ENCODE peak calls at places on chromosomes 1 and 21, in four cellular contexts. Y is Kasumi-1, T is non-pigmented ciliary epithelial cell, I is breast epithelium. B is an unnamed sample.

GRCh38 chr1:62573675-62574074 is 23.6 kb upstream of the ANGPTL3 start:
- DNase-seq in T (no peak), Y (no peak), I (no peak), B (no peak)

GRCh38 chr21:18517905-18518566 is 114.5 kb upstream of the TMPRSS15 start:
- DNase-seq in T (no peak), I (no peak), Y (no peak), B (no peak)

GRCh38 chr1:66999640-67000400 is 54.1 kb downstream of the SLC35D1 start:
- DNase-seq in I (no peak), Y (peak; percentile 71), T (no peak), B (no peak)

GRCh38 chr1:181801617-181802016 is 259.9 kb downstream of the ZNF648 start:
- DNase-seq in T (no peak), Y (no peak), I (no peak), B (no peak)

GRCh38 chr1:221439008-221439733 is 302.7 kb downstream of the DUSP10 start:
- DNase-seq in Y (no peak), I (no peak), T (peak; percentile 85), B (peak; percentile 24)

GRCh38 chr21:16651956-16652355 is 860.9 kb upstream of the CXADR start:
- DNase-seq in I (no peak), T (no peak), Y (no peak), B (no peak)

GRCh38 chr1:185238447-185238846 is 78.6 kb downstream of the IVNS1ABP start:
- DNase-seq in Y (peak; percentile 42), T (no peak), I (no peak), B (no peak)

GRCh38 chr1:6897138-6897537 is 111.9 kb downstream of the CAMTA1 start:
- DNase-seq in T (no peak), I (no peak), Y (no peak), B (no peak)

GRCh38 chr1:85933901-85934300 is 222.7 kb downstream of the COL24A1 start:
- DNase-seq in Y (no peak), I (no peak), T (no peak), B (no peak)

GRCh38 chr1:33258788-33259274 is 2.5 kb downstream of the ZNF362 start:
- DNase-seq in T (no peak), I (no peak), Y (no peak), B (no peak)

GRCh38 chr1:224559971-224560728 is 56.0 kb upstream of the CNIH3 start:
- DNase-seq in T (no peak), Y (no peak), I (no peak), B (no peak)

GRCh38 chr1:64986903-64987871 is 20.8 kb upstream of the JAK1 start:
- DNase-seq in I (no peak), T (no peak), Y (no peak), B (no peak)

GRCh38 chr1:174836543-174836942 is 163.2 kb upstream of the CACYBP start:
- DNase-seq in T (no peak), I (no peak), Y (no peak), B (no peak)

GRCh38 chr21:43354016-43354420 is 72.9 kb downstream of the SIK1 start:
- DNase-seq in Y (no peak), T (no peak), I (no peak), B (no peak)

GRCh38 chr1:90475623-90476022 is 241.5 kb downstream of the BARHL2 start:
- DNase-seq in T (no peak), Y (peak; percentile 28), I (no peak), B (no peak)

GRCh38 chr1:29579821-29580425 is 343.6 kb downstream of the PTPRU start:
- DNase-seq in I (no peak), T (peak; percentile 82), Y (no peak), B (no peak)

GRCh38 chr1:11898831-11899467 is 27.3 kb downstream of the KIAA2013 start:
- DNase-seq in Y (no peak), I (no peak), T (no peak), B (peak; percentile 83)

GRCh38 chr1:103266036-103266435 is 157.7 kb upstream of the COL11A1 start:
- DNase-seq in I (no peak), Y (no peak), T (no peak), B (no peak)

GRCh38 chr1:25110480-25110879 is 121.8 kb downstream of the SYF2 start:
- DNase-seq in T (no peak), I (no peak), Y (no peak), B (no peak)

GRCh38 chr1:243440406-243440805 is 184.6 kb downstream of the SDCCAG8 start:
- DNase-seq in I (no peak), Y (no peak), T (no peak), B (no peak)

GRCh38 chr1:4662723-4663122 is 8.3 kb downstream of the AJAP1 start:
- DNase-seq in Y (no peak), I (no peak), T (no peak), B (no peak)

GRCh38 chr1:225824522-225824921 is 14.6 kb downstream of the EPHX1 start:
- DNase-seq in Y (no peak), I (no peak), T (no peak), B (peak; percentile 54)

GRCh38 chr1:173113015-173113741 is 62.4 kb upstream of the TNFSF18 start:
- DNase-seq in T (peak; percentile 23), I (no peak), Y (no peak), B (no peak)

GRCh38 chr1:11320153-11320936 is 47.3 kb downstream of the UBIAD1 start:
- DNase-seq in T (no peak), I (no peak), Y (no peak), B (no peak)

GRCh38 chr1:214248294-214249082 is 32.5 kb upstream of the SMYD2 start:
- DNase-seq in I (no peak), T (no peak), Y (no peak), B (no peak)

GRCh38 chr1:176479920-176480319 is 16.9 kb downstream of the PAPPA2 start:
- DNase-seq in T (no peak), Y (no peak), I (no peak), B (no peak)

GRCh38 chr1:162319510-162320160 is 57.0 kb downstream of the SPATA46 start:
- DNase-seq in I (peak; percentile 86), Y (no peak), T (peak; percentile 48), B (peak; percentile 7)

GRCh38 chr1:50972766-50973165 is 2.7 kb downstream of the CDKN2C start:
- DNase-seq in I (no peak), T (no peak), Y (peak; percentile 81), B (no peak)

GRCh38 chr1:87986154-87986914 is 657.7 kb downstream of the LMO4 start:
- DNase-seq in T (no peak), I (no peak), Y (no peak), B (no peak)

GRCh38 chr1:21027805-21028204 is 148.9 kb downstream of the EIF4G3 start:
- DNase-seq in Y (no peak), I (no peak), T (no peak), B (no peak)

GRCh38 chr1:217462159-217462558 is 168.7 kb downstream of the GPATCH2 start:
- DNase-seq in T (no peak), I (no peak), Y (no peak), B (no peak)

GRCh38 chr21:33110340-33110715 is 40.4 kb downstream of the OLIG1 start:
- DNase-seq in Y (no peak), I (no peak), T (no peak), B (no peak)

GRCh38 chr1:23904748-23905357 is 8.3 kb downstream of the CNR2 start:
- DNase-seq in Y (no peak), T (no peak), I (no peak), B (no peak)

B was measured in upper lobe of left lung.